ENCODE peak calls at places on chromosome 9, in nine cellular contexts. One of them, this sample, is unnamed.

GRCh38 chr9:37746448-37747270 is 6.9 kb upstream of the TRMT10B start:
- DNase-seq in HepG2: no peak
- DNase-seq in GM23338: no peak
- DNase-seq in A549: no peak
- DNase-seq in K562: no peak
- DNase-seq in SK-N-SH: peak; percentile 37
- DNase-seq in HL-60: no peak
- DNase-seq in HCT116: no peak
- DNase-seq in GM12878: no peak
- DNase-seq in this sample: no peak

GRCh38 chr9:4424891-4425290 is 65.4 kb upstream of the SLC1A1 start:
- DNase-seq in HL-60: no peak
- DNase-seq in GM23338: no peak
- DNase-seq in HepG2: no peak
- DNase-seq in GM12878: no peak
- DNase-seq in SK-N-SH: no peak
- DNase-seq in K562: no peak
- DNase-seq in A549: no peak
- DNase-seq in HCT116: no peak
- DNase-seq in this sample: no peak

GRCh38 chr9:91727316-91727861 is 222.6 kb downstream of the ROR2 start:
- DNase-seq in GM12878: no peak
- DNase-seq in SK-N-SH: peak; percentile 88
- DNase-seq in HepG2: peak; percentile 41
- DNase-seq in HL-60: peak; percentile 40
- DNase-seq in A549: peak; percentile 80
- DNase-seq in HCT116: peak; percentile 16
- DNase-seq in GM23338: peak; percentile 80
- DNase-seq in K562: peak; percentile 73
- DNase-seq in this sample: peak; percentile 12

GRCh38 chr9:81902191-81902590 is 26.0 kb upstream of the SPATA31D4 start:
- DNase-seq in SK-N-SH: no peak
- DNase-seq in HL-60: no peak
- DNase-seq in GM12878: no peak
- DNase-seq in HepG2: no peak
- DNase-seq in GM23338: no peak
- DNase-seq in A549: no peak
- DNase-seq in K562: no peak
- DNase-seq in HCT116: no peak
- DNase-seq in this sample: no peak

GRCh38 chr9:121013911-121014310 is 36.2 kb downstream of the C5 start:
- DNase-seq in SK-N-SH: no peak
- DNase-seq in GM12878: no peak
- DNase-seq in K562: no peak
- DNase-seq in A549: no peak
- DNase-seq in HepG2: no peak
- DNase-seq in HL-60: no peak
- DNase-seq in HCT116: no peak
- DNase-seq in GM23338: peak; percentile 26
- DNase-seq in this sample: no peak

GRCh38 chr9:31103836-31104235 is 1280.6 kb upstream of the ACO1 start:
- DNase-seq in HepG2: no peak
- DNase-seq in GM12878: no peak
- DNase-seq in HL-60: no peak
- DNase-seq in SK-N-SH: no peak
- DNase-seq in GM23338: no peak
- DNase-seq in A549: no peak
- DNase-seq in HCT116: no peak
- DNase-seq in K562: no peak
- DNase-seq in this sample: no peak

GRCh38 chr9:91006046-91006445 is 204.4 kb downstream of the SYK start:
- DNase-seq in SK-N-SH: no peak
- DNase-seq in A549: no peak
- DNase-seq in HepG2: no peak
- DNase-seq in HCT116: no peak
- DNase-seq in K562: no peak
- DNase-seq in GM23338: no peak
- DNase-seq in GM12878: no peak
- DNase-seq in HL-60: no peak
- DNase-seq in this sample: no peak

GRCh38 chr9:93671030-93671358 is 94.6 kb downstream of the PHF2 start:
- DNase-seq in HCT116: no peak
- DNase-seq in HepG2: no peak
- DNase-seq in A549: no peak
- DNase-seq in HL-60: no peak
- DNase-seq in GM23338: no peak
- DNase-seq in K562: no peak
- DNase-seq in GM12878: no peak
- DNase-seq in SK-N-SH: no peak
- DNase-seq in this sample: no peak

DNA sequence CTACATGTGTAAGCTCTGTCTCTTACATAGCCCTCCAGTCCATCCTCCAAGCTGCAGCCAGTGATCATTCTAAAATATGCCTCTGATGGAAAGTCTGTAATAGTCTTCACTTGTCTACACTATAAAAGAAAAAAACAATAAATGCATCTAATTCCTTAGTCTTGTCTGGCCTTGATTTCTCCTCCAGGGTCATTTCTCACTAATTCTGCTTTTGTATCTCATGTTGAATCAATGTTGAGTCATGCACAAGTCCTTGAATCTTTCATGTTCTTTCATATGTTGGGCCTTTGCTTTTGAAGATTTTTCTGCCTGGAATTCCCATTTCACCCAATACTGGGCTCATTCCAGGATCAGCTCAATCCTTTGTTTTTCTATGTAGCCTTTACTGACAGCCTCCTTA is 121.1 kb upstream of the TRIM32 start:
- DNase-seq in A549: no peak
- DNase-seq in GM23338: no peak
- DNase-seq in HepG2: no peak
- DNase-seq in K562: no peak
- DNase-seq in GM12878: no peak
- DNase-seq in HL-60: no peak
- DNase-seq in SK-N-SH: no peak
- DNase-seq in HCT116: no peak
- DNase-seq in this sample: no peak
- TF ChIP-seq REST in A549: no peak
- TF ChIP-seq REST in GM23338: no peak
- TF ChIP-seq REST in HepG2: no peak
- TF ChIP-seq REST in K562: no peak
- TF ChIP-seq REST in GM12878: no peak
- TF ChIP-seq REST in HL-60: no peak
- TF ChIP-seq REST in SK-N-SH: no peak
- TF ChIP-seq REST in HCT116: no peak
- TF ChIP-seq REST in this sample: no peak

GRCh38 chr9:76567086-76567485 is 108.1 kb downstream of the GCNT1 start:
- DNase-seq in HCT116: no peak
- DNase-seq in GM23338: no peak
- DNase-seq in SK-N-SH: no peak
- DNase-seq in HL-60: no peak
- DNase-seq in K562: no peak
- DNase-seq in A549: no peak
- DNase-seq in HepG2: no peak
- DNase-seq in GM12878: no peak
- DNase-seq in this sample: no peak

GRCh38 chr9:76572205-76572550 is 113.2 kb downstream of the GCNT1 start:
- DNase-seq in GM12878: no peak
- DNase-seq in HL-60: no peak
- DNase-seq in HCT116: no peak
- DNase-seq in K562: no peak
- DNase-seq in GM23338: peak; percentile 32
- DNase-seq in A549: no peak
- DNase-seq in HepG2: no peak
- DNase-seq in SK-N-SH: no peak
- DNase-seq in this sample: no peak

GRCh38 chr9:76574171-76574767 is 115.3 kb downstream of the GCNT1 start:
- DNase-seq in HL-60: peak; percentile 40
- DNase-seq in HepG2: no peak
- DNase-seq in GM23338: no peak
- DNase-seq in SK-N-SH: no peak
- DNase-seq in A549: no peak
- DNase-seq in GM12878: no peak
- DNase-seq in HCT116: no peak
- DNase-seq in K562: no peak
- DNase-seq in this sample: no peak

GRCh38 chr9:76570820-76571219 is 111.8 kb downstream of the GCNT1 start:
- DNase-seq in HL-60: peak; percentile 55
- DNase-seq in GM23338: no peak
- DNase-seq in HCT116: no peak
- DNase-seq in SK-N-SH: no peak
- DNase-seq in GM12878: no peak
- DNase-seq in K562: no peak
- DNase-seq in HepG2: no peak
- DNase-seq in A549: no peak
- DNase-seq in this sample: no peak

DNA sequence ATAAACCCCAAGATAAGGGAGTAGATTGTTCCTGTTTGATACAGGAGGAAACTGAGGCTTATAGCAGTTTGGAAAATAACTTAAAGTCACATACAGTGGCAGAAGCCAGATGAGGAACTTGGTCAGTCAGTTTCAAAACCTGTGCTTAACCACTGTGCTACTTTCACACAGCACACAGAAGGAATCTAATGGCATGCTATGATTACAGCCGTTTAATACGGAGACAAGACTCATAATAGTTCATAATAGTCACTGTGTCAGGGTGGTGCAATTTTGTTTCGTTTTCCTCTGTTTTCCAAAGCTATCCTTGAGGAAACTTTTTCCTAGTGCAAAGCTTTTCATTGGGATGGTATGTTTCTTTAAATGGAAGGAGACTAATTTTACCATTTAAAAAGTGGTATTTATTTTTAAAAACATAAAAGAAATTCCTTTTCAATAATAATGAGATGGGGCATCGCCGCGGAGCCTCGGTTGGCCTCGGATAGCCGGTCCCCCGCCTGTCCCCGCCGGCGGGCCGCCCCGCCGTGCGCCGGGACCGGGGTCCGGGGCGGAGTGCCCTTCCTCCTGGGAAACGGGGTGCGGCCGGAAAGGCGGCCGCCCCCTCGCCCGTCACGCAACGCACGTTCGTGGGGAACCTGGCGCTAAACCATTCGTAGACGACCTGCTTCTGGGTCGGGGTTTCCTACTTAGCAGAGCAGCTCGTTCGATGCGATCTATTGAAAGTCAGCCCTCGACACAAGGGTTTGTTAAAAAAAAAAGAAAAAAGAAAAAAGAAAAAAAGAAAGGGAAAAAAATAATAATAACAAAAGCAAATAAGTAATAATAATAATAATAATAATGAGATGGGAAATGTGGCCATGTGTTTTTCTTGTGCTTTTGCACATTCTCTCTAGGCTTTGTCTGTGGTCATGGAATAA is 112.6 kb downstream of the GCNT1 start:
- DNase-seq in GM12878: peak; percentile 53
- DNase-seq in GM23338: peak; percentile 14
- DNase-seq in HL-60: peak; percentile 80
- DNase-seq in HCT116: no peak
- DNase-seq in HepG2: no peak
- DNase-seq in SK-N-SH: no peak
- DNase-seq in A549: no peak
- DNase-seq in K562: no peak
- DNase-seq in this sample: no peak
- TF ChIP-seq REST in GM12878: no peak
- TF ChIP-seq REST in GM23338: no peak
- TF ChIP-seq REST in HL-60: no peak
- TF ChIP-seq REST in HCT116: no peak
- TF ChIP-seq REST in HepG2: no peak
- TF ChIP-seq REST in SK-N-SH: no peak
- TF ChIP-seq REST in A549: no peak
- TF ChIP-seq REST in K562: no peak
- TF ChIP-seq REST in this sample: no peak

GRCh38 chr9:98576354-98576753 is 132.4 kb downstream of the GABBR2 start:
- DNase-seq in HepG2: no peak
- DNase-seq in K562: peak; percentile 74
- DNase-seq in GM12878: no peak
- DNase-seq in SK-N-SH: no peak
- DNase-seq in HCT116: no peak
- DNase-seq in HL-60: no peak
- DNase-seq in A549: no peak
- DNase-seq in GM23338: no peak
- DNase-seq in this sample: no peak

GRCh38 chr9:98576859-98577258 is 131.9 kb downstream of the GABBR2 start:
- DNase-seq in A549: no peak
- DNase-seq in HCT116: no peak
- DNase-seq in SK-N-SH: no peak
- DNase-seq in HepG2: no peak
- DNase-seq in GM12878: no peak
- DNase-seq in HL-60: no peak
- DNase-seq in K562: no peak
- DNase-seq in GM23338: no peak
- DNase-seq in this sample: no peak

GRCh38 chr9:98577446-98577845 is 131.3 kb downstream of the GABBR2 start:
- DNase-seq in K562: no peak
- DNase-seq in HCT116: no peak
- DNase-seq in GM12878: no peak
- DNase-seq in SK-N-SH: no peak
- DNase-seq in A549: no peak
- DNase-seq in GM23338: no peak
- DNase-seq in HL-60: no peak
- DNase-seq in HepG2: no peak
- DNase-seq in this sample: no peak

GRCh38 chr9:98573749-98574278 is 134.9 kb downstream of the GABBR2 start:
- DNase-seq in HepG2: no peak
- DNase-seq in HL-60: no peak
- DNase-seq in A549: no peak
- DNase-seq in HCT116: no peak
- DNase-seq in K562: no peak
- DNase-seq in SK-N-SH: no peak
- DNase-seq in GM12878: no peak
- DNase-seq in GM23338: no peak
- DNase-seq in this sample: no peak

DNA sequence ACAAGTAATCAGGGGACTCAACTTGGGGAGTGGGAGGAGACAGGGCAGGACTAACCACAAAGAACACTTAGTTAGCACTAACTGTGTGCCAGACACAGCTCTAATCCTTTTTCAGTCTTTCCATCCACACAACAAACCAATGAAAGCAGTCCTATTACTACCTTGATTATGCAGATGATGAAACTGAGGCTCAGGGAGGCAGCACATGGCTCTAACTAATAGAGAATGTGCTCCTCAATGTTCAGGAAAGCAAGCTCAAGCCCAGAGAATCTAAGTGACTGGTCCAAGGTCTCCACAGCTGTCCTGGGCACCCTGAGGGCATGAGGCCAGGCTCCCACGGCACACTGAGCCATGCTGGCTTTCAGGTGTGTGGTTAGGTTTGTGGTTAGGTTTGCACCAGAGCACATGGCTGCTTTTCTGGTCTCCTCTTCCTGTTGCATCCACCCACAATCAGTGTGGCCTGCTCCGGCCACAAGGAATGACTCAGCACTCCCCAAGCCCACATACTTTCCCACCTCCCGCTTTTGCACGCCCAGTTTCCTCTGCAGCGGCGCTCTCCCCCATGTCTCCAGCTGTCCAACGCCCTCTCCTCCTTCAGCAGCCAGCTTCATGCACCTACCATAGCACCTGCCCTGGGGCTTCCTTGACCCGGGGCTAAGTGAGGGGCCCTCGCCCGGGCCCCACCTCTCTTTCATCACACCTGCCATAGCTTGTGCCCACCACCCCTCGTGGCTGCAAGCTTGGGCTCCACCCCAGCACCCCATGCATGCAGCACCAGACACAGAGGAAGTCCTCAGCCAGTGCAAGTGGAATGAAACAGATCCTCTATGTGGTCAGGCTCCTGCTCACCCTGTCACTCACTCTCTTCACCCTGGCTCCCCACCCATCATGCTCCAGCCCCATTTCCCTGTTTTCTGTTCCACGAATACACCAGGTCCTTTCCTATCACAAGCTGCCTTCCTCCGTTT is 133.1 kb downstream of the GABBR2 start:
- DNase-seq in HCT116: no peak
- DNase-seq in HL-60: peak; percentile 89
- DNase-seq in HepG2: no peak
- DNase-seq in A549: no peak
- DNase-seq in GM23338: no peak
- DNase-seq in GM12878: peak; percentile 86
- DNase-seq in SK-N-SH: no peak
- DNase-seq in K562: peak; percentile 92
- DNase-seq in this sample: no peak
- TF ChIP-seq REST in HCT116: no peak
- TF ChIP-seq REST in HL-60: no peak
- TF ChIP-seq REST in HepG2: no peak
- TF ChIP-seq REST in A549: no peak
- TF ChIP-seq REST in GM23338: no peak
- TF ChIP-seq REST in GM12878: no peak
- TF ChIP-seq REST in SK-N-SH: no peak
- TF ChIP-seq REST in K562: no peak
- TF ChIP-seq REST in this sample: no peak

GRCh38 chr9:128884164-128884563 is 2.2 kb downstream of the LRRC8A start:
- DNase-seq in A549: no peak
- DNase-seq in HCT116: no peak
- DNase-seq in GM12878: no peak
- DNase-seq in SK-N-SH: no peak
- DNase-seq in HL-60: no peak
- DNase-seq in GM23338: no peak
- DNase-seq in HepG2: no peak
- DNase-seq in K562: no peak
- DNase-seq in this sample: no peak
- TF ChIP-seq REST in A549: no peak
- TF ChIP-seq REST in HCT116: no peak
- TF ChIP-seq REST in GM12878: no peak
- TF ChIP-seq REST in SK-N-SH: no peak
- TF ChIP-seq REST in HL-60: no peak
- TF ChIP-seq REST in GM23338: no peak
- TF ChIP-seq REST in HepG2: no peak
- TF ChIP-seq REST in K562: no peak
- TF ChIP-seq REST in this sample: no peak